ENCODE peak calls at places on chromosomes 3 and 15, in seven cellular contexts. B, I, T, U, W, N and D are unnamed samples.

GRCh38 chr3:7913283-7913682 is 588.3 kb upstream of the LMCD1 start:
- DNase-seq in B (no peak), I (no peak), T (no peak), U (no peak), W (no peak), N (no peak), D (no peak)

GRCh38 chr3:152350139-152350538 is 81.4 kb downstream of the MBNL1 start:
- DNase-seq in B (no peak), I (no peak), T (no peak), U (no peak), W (no peak), N (no peak), D (no peak)

GRCh38 chr3:101500208-101500607 is 12.8 kb downstream of the SENP7 start:
- DNase-seq in B (no peak), I (no peak), T (no peak), U (no peak), W (no peak), N (no peak), D (no peak)

GRCh38 chr3:113304102-113304501 is 92.7 kb downstream of the BOC start:
- DNase-seq in B (no peak), I (no peak), T (no peak), U (no peak), W (no peak), N (no peak), D (no peak)

GRCh38 chr15:20352241-20353200 is 189.1 kb downstream of the GOLGA6L6 start:
- DNase-seq in B (no peak), I (no peak), T (no peak), U (no peak), W (no peak), N (no peak), D (no peak)

GRCh38 chr15:85329561-85330421 is 50.6 kb upstream of the AKAP13 start:
- DNase-seq in B (no peak), I (no peak), T (no peak), U (peak; percentile 88), W (no peak), N (peak; percentile 48), D (no peak)

GRCh38 chr3:195441476-195441970 is 1.3 kb downstream of the ACAP2 start:
- DNase-seq in B (no peak), I (no peak), T (no peak), U (no peak), W (peak; percentile 35), N (peak; percentile 69), D (peak; percentile 26)

GRCh38 chr15:48565560-48566482 is 79.7 kb downstream of the FBN1 start:
- DNase-seq in B (no peak), I (no peak), T (no peak), U (no peak), W (no peak), N (no peak), D (no peak)

GRCh38 chr3:32973982-32974381 is 22.5 kb downstream of the CCR4 start:
- DNase-seq in B (no peak), I (no peak), T (no peak), U (no peak), W (no peak), N (no peak), D (no peak)

GRCh38 chr3:177887475-177887874 is 648.8 kb upstream of the KCNMB2 start:
- DNase-seq in B (no peak), I (no peak), T (no peak), U (no peak), W (no peak), N (no peak), D (no peak)

GRCh38 chr15:84766461-84767005 is 18.1 kb downstream of the ZNF592 start:
- DNase-seq in B (no peak), I (no peak), T (no peak), U (no peak), W (no peak), N (no peak), D (no peak)

GRCh38 chr3:114417682-114418081 is 123.9 kb downstream of the TIGIT start:
- DNase-seq in B (no peak), I (no peak), T (no peak), U (no peak), W (no peak), N (no peak), D (no peak)

GRCh38 chr15:31004220-31004733 is 12.8 kb upstream of the MTMR10 start:
- DNase-seq in B (no peak), I (no peak), T (no peak), U (peak; percentile 99), W (no peak), N (no peak), D (no peak)

GRCh38 chr3:98242155-98242554 is 21.9 kb upstream of the OR5H6 start:
- DNase-seq in B (no peak), I (no peak), T (no peak), U (no peak), W (no peak), N (no peak), D (no peak)

GRCh38 chr3:64392001-64392400 is 166.7 kb upstream of the PRICKLE2 start:
- DNase-seq in B (no peak), I (no peak), T (no peak), U (no peak), W (no peak), N (no peak), D (no peak)

GRCh38 chr3:126442099-126442848 is 33.4 kb downstream of the ZXDC start:
- DNase-seq in B (no peak), I (no peak), T (no peak), U (no peak), W (no peak), N (no peak), D (no peak)

GRCh38 chr3:172549144-172549543 is 25.9 kb upstream of the TNFSF10 start:
- DNase-seq in B (no peak), I (no peak), T (no peak), U (no peak), W (no peak), N (no peak), D (no peak)

GRCh38 chr3:5045961-5046360 is 66.7 kb downstream of the BHLHE40 start:
- DNase-seq in B (no peak), I (no peak), T (no peak), U (no peak), W (no peak), N (no peak), D (no peak)

GRCh38 chr3:184241447-184242296 is 7.1 kb downstream of the ALG3 start:
- DNase-seq in B (peak; percentile 81), I (no peak), T (no peak), U (no peak), W (peak; percentile 86), N (peak; percentile 61), D (peak; percentile 56)

GRCh38 chr3:60514866-60515265 is 736.4 kb downstream of the FHIT start:
- DNase-seq in B (no peak), I (no peak), T (no peak), U (no peak), W (no peak), N (no peak), D (no peak)

GRCh38 chr3:69934398-69934797 is 65.1 kb upstream of the SAMMSON start:
- DNase-seq in B (no peak), I (no peak), T (no peak), U (no peak), W (no peak), N (no peak), D (no peak)

GRCh38 chr3:8963137-8963853 is at the start of gene RAD18:
- DNase-seq in B (peak; percentile 97), I (peak; percentile 85), T (peak; percentile 83), U (peak; percentile 71), W (peak; percentile 83), N (peak; percentile 90), D (peak; percentile 59)

DNA sequence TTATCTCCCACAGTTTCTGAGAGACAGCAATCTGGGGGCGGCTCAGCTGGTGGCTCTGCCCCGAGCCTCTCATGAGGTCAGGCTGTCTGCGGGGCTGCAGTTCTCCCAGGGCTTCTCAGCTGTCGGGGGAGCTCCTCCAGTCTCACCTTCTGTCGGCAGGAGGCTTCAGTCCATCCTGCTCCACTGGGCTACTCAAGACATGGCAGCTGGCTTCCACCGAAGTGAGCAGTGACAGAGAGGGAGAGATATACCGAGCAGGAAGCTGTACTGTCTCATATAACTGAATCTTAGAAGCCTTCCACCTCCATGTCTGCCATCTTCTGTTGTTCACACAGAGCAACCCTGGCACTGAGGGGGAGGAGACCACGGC is 72.7 kb upstream of the ITGA11 start:
- DNase-seq in B (no peak), I (no peak), T (no peak), U (no peak), W (no peak), N (no peak), D (no peak)
- TF ChIP-seq JUND in B (no peak), I (no peak), T (no peak), U (no peak), W (no peak), N (no peak), D (no peak)

DNA sequence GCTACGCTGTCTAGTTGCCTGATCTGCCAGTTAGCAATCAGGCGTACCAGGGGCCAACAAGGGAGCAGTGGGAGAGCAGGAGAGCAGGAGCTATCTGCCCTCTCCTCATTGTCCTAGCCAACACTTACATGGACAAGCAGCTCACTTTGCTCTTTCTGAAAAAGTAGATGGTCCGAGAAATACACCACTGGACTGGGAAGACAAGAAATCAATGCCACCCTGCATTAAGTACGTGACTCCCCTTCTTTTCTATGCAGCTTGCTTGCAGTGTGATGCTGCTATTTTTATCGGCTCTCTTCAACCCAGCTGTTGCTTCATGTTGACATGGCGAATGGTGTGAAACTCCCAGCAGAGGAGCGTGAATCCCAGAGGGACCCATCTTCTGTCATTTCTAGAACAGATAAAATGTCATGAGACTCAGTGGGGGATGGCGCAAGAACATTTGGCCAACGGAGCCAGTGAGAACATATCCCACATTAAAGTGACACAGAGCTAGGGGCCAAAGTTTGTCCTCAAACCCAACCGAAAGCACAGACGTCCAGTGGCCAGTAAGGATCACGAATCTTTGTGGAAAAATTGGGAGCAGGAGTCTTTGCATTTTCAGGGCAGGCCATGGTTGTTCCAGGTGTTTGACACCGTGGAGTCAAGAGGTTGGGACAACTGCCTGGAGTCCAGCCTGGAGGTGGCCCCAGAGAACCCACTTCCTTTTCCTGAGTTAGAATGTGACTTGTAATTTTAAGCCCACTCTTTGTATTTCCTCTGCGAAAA is 53.7 kb upstream of the MEF2A start:
- DNase-seq in B (no peak), I (no peak), T (no peak), U (peak; percentile 99), W (no peak), N (no peak), D (no peak)
- TF ChIP-seq JUND in B (no peak), I (no peak), T (no peak), U (peak; percentile 96), W (no peak), N (no peak), D (no peak)

DNA sequence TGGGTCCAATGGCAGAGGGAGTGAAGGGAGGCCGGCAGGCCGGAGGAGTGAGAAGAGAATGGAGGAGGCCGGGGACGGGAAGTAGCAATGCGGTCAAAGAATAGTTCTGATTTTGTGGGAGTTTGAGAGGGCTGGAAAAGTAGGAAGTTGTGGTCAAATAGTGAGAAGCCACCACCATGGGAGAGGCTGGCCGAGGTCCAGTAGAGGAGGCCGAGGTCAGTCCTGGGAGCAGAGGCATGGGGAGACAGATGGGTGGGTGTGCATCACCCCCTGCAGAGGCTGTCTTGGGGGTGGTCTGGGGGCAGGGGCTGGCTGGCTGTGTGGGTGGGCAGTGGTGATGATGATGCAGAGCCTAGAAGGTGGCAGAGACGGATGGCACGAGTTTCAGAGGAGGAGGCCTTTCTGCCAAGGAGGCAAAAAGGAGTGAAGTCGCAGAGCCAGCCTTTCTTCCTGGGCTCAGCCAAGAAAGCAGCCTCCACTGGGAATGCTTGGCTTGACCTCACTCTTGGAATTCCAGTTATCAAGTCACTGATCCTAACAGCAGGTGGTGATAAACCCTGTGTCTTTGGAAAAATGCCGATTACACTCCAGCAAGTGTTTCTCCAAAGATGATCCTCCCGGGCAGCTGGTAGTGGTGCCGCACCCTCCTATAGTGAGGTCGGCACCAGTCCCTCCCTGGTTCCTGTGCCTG is 57.3 kb downstream of the ARNT2 start:
- DNase-seq in B (no peak), I (no peak), T (no peak), U (no peak), W (no peak), N (no peak), D (no peak)
- TF ChIP-seq JUND in B (no peak), I (no peak), T (no peak), U (no peak), W (no peak), N (no peak), D (no peak)

GRCh38 chr3:51681453-51681852 is 10.4 kb downstream of the TEX264 start:
- DNase-seq in B (no peak), I (no peak), T (no peak), U (no peak), W (no peak), N (no peak), D (no peak)
- TF ChIP-seq JUND in B (no peak), I (no peak), T (no peak), U (no peak), W (no peak), N (no peak), D (no peak)